ENCODE peak calls at places on chromosomes 7 and 10, in four cellular contexts. One of them, this sample, is unnamed.
A peak's percentile ranks its signal among the peaks of the same experiment; 100 is the strongest.

GRCh38 chr10:50421026-50421719 is 169.9 kb upstream of the ASAH2 start:
- DNase-seq in HepG2: peak; percentile 55
- DNase-seq in right lobe of liver: no peak
- DNase-seq in transverse colon: peak; percentile 27
- DNase-seq in this sample: no peak

GRCh38 chr10:132724436-132724835 is 61.5 kb downstream of the NKX6-2 start:
- DNase-seq in right lobe of liver: no peak
- DNase-seq in transverse colon: no peak
- DNase-seq in HepG2: no peak
- DNase-seq in this sample: no peak

GRCh38 chr10:62734781-62735463 is 69.6 kb upstream of the ADO start:
- DNase-seq in transverse colon: no peak
- DNase-seq in right lobe of liver: no peak
- DNase-seq in HepG2: no peak
- DNase-seq in this sample: no peak

GRCh38 chr7:68529221-68529620 is 1069.1 kb upstream of the AUTS2 start:
- DNase-seq in transverse colon: no peak
- DNase-seq in HepG2: no peak
- DNase-seq in right lobe of liver: no peak
- DNase-seq in this sample: no peak

GRCh38 chr7:147249956-147250355 is 1133.4 kb downstream of the CNTNAP2 start:
- DNase-seq in HepG2: no peak
- DNase-seq in right lobe of liver: no peak
- DNase-seq in transverse colon: no peak
- DNase-seq in this sample: no peak

GRCh38 chr10:119337796-119338432 is 130.5 kb downstream of the GRK5 start:
- DNase-seq in transverse colon: no peak
- DNase-seq in HepG2: no peak
- DNase-seq in right lobe of liver: no peak
- DNase-seq in this sample: no peak

GRCh38 chr10:101441539-101442455 is 87.8 kb downstream of the BTRC start:
- DNase-seq in transverse colon: no peak
- DNase-seq in HepG2: peak; percentile 73
- DNase-seq in right lobe of liver: no peak
- DNase-seq in this sample: no peak

GRCh38 chr10:22779331-22780019 is 65.1 kb upstream of the PIP4K2A start:
- DNase-seq in HepG2: peak; percentile 22
- DNase-seq in right lobe of liver: no peak
- DNase-seq in transverse colon: no peak
- DNase-seq in this sample: no peak

GRCh38 chr10:49254556-49255318 is 44.2 kb upstream of the C10orf71 start:
- DNase-seq in transverse colon: no peak
- DNase-seq in right lobe of liver: no peak
- DNase-seq in HepG2: no peak
- DNase-seq in this sample: no peak

GRCh38 chr10:124290095-124290795 is 128.5 kb downstream of the OAT start:
- DNase-seq in right lobe of liver: peak; percentile 57
- DNase-seq in HepG2: no peak
- DNase-seq in transverse colon: peak; percentile 41
- DNase-seq in this sample: no peak

GRCh38 chr7:116552616-116553015 is 27.8 kb downstream of the CAV1 start:
- DNase-seq in transverse colon: no peak
- DNase-seq in HepG2: no peak
- DNase-seq in right lobe of liver: no peak
- DNase-seq in this sample: no peak

GRCh38 chr10:57294698-57295097 is 933.6 kb upstream of the ZWINT start:
- DNase-seq in HepG2: no peak
- DNase-seq in right lobe of liver: no peak
- DNase-seq in transverse colon: no peak
- DNase-seq in this sample: no peak

GRCh38 chr10:24456319-24456718 is 247.4 kb downstream of the KIAA1217 start:
- DNase-seq in HepG2: no peak
- DNase-seq in transverse colon: no peak
- DNase-seq in right lobe of liver: no peak
- DNase-seq in this sample: no peak

GRCh38 chr7:117123311-117123926 is 170.1 kb downstream of the ST7 start:
- DNase-seq in transverse colon: no peak
- DNase-seq in HepG2: no peak
- DNase-seq in right lobe of liver: no peak
- DNase-seq in this sample: no peak

GRCh38 chr10:100286051-100287033 is at the start of gene BLOC1S2:
- DNase-seq in transverse colon: peak; percentile 87
- DNase-seq in HepG2: peak; percentile 74
- DNase-seq in right lobe of liver: peak; percentile 88
- DNase-seq in this sample: peak; percentile 63

GRCh38 chr7:64314493-64315020 is 796 bp downstream of the ZNF736 start:
- DNase-seq in HepG2: no peak
- DNase-seq in right lobe of liver: no peak
- DNase-seq in transverse colon: no peak
- DNase-seq in this sample: no peak

GRCh38 chr10:83289373-83289772 is 849.9 kb upstream of the GHITM start:
- DNase-seq in right lobe of liver: no peak
- DNase-seq in HepG2: no peak
- DNase-seq in transverse colon: no peak
- DNase-seq in this sample: no peak

GRCh38 chr7:42014625-42015412 is 222.2 kb downstream of the GLI3 start:
- DNase-seq in right lobe of liver: no peak
- DNase-seq in HepG2: peak; percentile 29
- DNase-seq in transverse colon: peak; percentile 26
- DNase-seq in this sample: no peak

GRCh38 chr7:11436317-11436716 is 395.7 kb downstream of the THSD7A start:
- DNase-seq in transverse colon: no peak
- DNase-seq in HepG2: no peak
- DNase-seq in right lobe of liver: no peak
- DNase-seq in this sample: no peak

GRCh38 chr10:96650958-96651357 is 64.1 kb upstream of the TM9SF3 start:
- DNase-seq in transverse colon: no peak
- DNase-seq in HepG2: no peak
- DNase-seq in right lobe of liver: no peak
- DNase-seq in this sample: no peak

GRCh38 chr10:96647466-96647865 is 60.7 kb upstream of the TM9SF3 start:
- DNase-seq in right lobe of liver: no peak
- DNase-seq in transverse colon: no peak
- DNase-seq in HepG2: no peak
- DNase-seq in this sample: no peak

GRCh38 chr10:96655577-96656213 is 64.6 kb downstream of the PIK3AP1 start:
- DNase-seq in right lobe of liver: no peak
- DNase-seq in transverse colon: no peak
- DNase-seq in HepG2: no peak
- DNase-seq in this sample: no peak

GRCh38 chr10:96648297-96648696 is 61.5 kb upstream of the TM9SF3 start:
- DNase-seq in HepG2: no peak
- DNase-seq in transverse colon: no peak
- DNase-seq in right lobe of liver: no peak
- DNase-seq in this sample: no peak

GRCh38 chr10:96651998-96652431 is 65.2 kb upstream of the TM9SF3 start:
- DNase-seq in HepG2: no peak
- DNase-seq in transverse colon: peak; percentile 41
- DNase-seq in right lobe of liver: no peak
- DNase-seq in this sample: no peak
- H3K4me1 ChIP-seq in HepG2: peaks cover 19% of the 10 kb centered on the region
- H3K4me1 ChIP-seq in transverse colon: no peaks in the 10 kb centered on the region
- H3K4me1 ChIP-seq in right lobe of liver: peaks cover 31% of the 10 kb centered on the region
- H3K4me1 ChIP-seq in this sample: no peaks in the 10 kb centered on the region

DNA sequence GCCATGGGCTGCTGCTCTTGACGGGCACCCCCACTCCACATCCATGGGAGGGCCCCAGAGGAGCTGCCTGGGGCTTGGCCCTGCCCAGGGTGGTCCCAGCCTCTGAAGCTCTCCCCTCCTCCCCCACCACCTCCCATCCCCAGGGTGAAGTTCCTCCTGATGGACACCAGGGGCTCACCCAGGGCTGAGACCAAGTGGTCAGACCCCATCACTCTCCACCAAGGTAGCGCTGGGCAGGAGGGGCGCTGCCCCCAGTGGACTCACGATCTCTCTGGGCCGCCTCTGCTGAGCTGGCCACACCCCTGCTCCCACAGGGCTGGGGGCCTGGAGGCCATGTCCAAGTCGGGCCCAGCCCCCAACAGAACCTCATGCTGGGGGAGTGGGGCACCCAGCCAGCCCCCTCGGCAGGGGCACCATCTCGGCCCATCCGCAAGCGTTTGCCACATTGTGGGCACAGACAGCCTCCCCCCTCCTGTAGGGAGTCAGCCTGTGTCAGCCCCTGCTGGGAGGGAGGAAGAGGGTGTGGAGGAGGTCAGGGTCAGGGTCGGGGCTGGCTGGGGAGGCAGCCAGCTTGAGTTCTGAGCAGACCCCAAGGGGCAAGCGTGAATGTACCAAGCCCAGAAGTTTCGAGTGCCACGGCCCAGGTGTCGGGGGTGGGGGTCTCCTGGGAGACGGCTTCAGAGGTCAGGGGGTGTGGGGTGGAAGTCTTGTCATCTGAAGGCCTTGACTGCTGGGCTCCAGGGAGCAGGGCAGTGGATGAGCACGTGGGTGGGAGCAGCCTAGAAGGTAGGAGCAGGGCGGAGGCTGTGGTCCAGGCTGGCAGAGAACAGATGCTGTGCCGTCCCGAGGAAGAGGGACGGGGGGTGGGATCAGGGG is 2.8 kb downstream of the UPK3B start:
- DNase-seq in right lobe of liver: no peak
- DNase-seq in HepG2: peak; percentile 54
- DNase-seq in transverse colon: no peak
- DNase-seq in this sample: no peak
- TF ChIP-seq CTCF in right lobe of liver: no peak
- TF ChIP-seq CTCF in HepG2: peak; percentile 55
- TF ChIP-seq CTCF in transverse colon: peak; percentile 72
- TF ChIP-seq CTCF in this sample: no peak

DNA sequence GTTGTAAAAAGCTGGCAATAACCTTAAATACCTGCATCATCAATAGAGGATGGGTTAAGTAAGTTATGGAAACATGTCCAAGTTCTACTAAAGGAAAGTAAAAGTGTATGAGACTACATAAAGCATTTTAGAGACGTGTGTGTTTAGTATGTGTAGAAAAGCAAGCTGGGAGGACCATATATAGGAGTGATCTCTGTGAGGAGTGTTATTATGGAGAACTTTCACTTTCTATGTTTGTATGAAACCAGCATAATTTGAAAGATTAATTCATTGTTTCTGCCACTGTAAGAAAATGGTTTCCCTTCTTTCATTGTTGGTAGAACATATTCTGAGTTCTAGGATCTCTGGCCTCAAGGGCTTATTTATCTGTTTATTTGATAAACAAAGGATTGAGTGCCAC is 19.2 kb upstream of the PDLIM1 start:
- DNase-seq in transverse colon: no peak
- DNase-seq in right lobe of liver: no peak
- DNase-seq in HepG2: no peak
- DNase-seq in this sample: no peak
- H3K4me1 ChIP-seq in transverse colon: peaks cover 3% of the 10 kb centered on the region
- H3K4me1 ChIP-seq in right lobe of liver: no peaks in the 10 kb centered on the region
- H3K4me1 ChIP-seq in HepG2: peaks cover 54% of the 10 kb centered on the region
- H3K4me1 ChIP-seq in this sample: peaks cover 25% of the 10 kb centered on the region

GRCh38 chr7:140734096-140734495 is 37.6 kb downstream of the NDUFB2 start:
- DNase-seq in right lobe of liver: no peak
- DNase-seq in HepG2: no peak
- DNase-seq in transverse colon: no peak
- DNase-seq in this sample: no peak
- TF ChIP-seq CTCF in right lobe of liver: no peak
- TF ChIP-seq CTCF in HepG2: no peak
- TF ChIP-seq CTCF in transverse colon: no peak
- TF ChIP-seq CTCF in this sample: no peak

GRCh38 chr10:14798631-14799030 is 23.9 kb upstream of the FAM107B start:
- DNase-seq in HepG2: no peak
- DNase-seq in transverse colon: no peak
- DNase-seq in right lobe of liver: no peak
- DNase-seq in this sample: no peak
- H3K4me1 ChIP-seq in HepG2: no peaks in the 10 kb centered on the region
- H3K4me1 ChIP-seq in transverse colon: no peaks in the 10 kb centered on the region
- H3K4me1 ChIP-seq in right lobe of liver: no peaks in the 10 kb centered on the region
- H3K4me1 ChIP-seq in this sample: no peaks in the 10 kb centered on the region

GRCh38 chr7:44107961-44108767 is 4.0 kb downstream of the AEBP1 start:
- DNase-seq in HepG2: no peak
- DNase-seq in transverse colon: no peak
- DNase-seq in right lobe of liver: no peak
- DNase-seq in this sample: no peak

GRCh38 chr7:44107116-44107960 is 3.2 kb downstream of the AEBP1 start:
- DNase-seq in right lobe of liver: no peak
- DNase-seq in transverse colon: no peak
- DNase-seq in HepG2: no peak
- DNase-seq in this sample: no peak

GRCh38 chr7:44110724-44111635 is 6.8 kb downstream of the AEBP1 start:
- DNase-seq in right lobe of liver: no peak
- DNase-seq in HepG2: no peak
- DNase-seq in transverse colon: no peak
- DNase-seq in this sample: no peak

GRCh38 chr7:44109991-44110390 is 5.8 kb downstream of the AEBP1 start:
- DNase-seq in transverse colon: no peak
- DNase-seq in HepG2: no peak
- DNase-seq in right lobe of liver: no peak
- DNase-seq in this sample: no peak

DNA sequence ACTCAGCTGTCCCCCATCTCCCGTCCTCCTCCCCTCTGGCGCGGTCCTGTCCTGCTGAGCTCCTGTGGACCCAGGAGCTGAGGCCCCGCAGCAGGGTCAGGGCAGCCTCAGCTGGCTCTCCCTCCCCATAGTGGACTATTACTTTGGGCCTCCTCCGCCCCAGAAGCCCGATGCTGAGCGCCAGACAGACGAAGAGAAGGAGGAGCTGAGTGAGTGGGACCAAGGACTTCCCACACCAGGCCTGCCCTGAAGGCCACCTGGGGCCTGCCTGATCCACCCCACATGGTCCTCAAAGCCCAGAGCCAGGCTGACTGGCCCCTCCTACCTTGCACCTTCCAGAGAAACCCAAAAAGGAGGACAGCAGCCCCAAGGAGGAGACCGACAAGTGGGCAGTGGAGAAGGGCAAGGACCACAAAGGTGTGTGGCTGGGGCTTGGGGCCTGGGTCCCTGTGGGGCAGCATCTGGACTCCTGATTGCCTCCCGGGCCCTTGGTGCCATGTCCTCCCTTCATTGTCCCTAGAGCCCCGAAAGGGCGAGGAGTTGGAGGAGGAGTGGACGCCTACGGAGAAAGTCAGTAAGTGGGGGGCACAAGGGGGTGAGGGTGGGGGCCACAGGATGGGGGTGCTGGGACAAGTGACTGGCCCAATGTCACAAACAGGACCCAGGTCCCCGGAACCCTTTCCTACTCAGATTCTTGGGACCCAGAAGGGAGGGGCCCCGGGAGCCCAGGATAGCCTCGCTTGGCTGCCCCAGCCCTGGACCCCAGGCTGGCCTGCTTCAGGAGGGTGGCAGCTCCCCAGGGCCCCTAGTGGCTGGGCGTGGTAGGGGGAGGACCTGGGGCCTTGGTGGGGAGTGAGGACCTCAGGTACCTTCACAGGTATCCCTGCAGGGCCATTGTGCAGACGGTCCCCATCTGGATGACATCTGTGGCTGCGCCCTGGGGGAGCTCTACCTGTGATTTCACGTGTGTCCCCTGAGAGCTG is 4.9 kb downstream of the AEBP1 start:
- DNase-seq in HepG2: no peak
- DNase-seq in transverse colon: no peak
- DNase-seq in right lobe of liver: no peak
- DNase-seq in this sample: no peak
- TF ChIP-seq CTCF in HepG2: no peak
- TF ChIP-seq CTCF in transverse colon: no peak
- TF ChIP-seq CTCF in right lobe of liver: no peak
- TF ChIP-seq CTCF in this sample: no peak

This sample was measured in thoracic aorta.